ENCODE peak calls at places on chromosomes 12 and 14, in five cellular contexts. One of them, this sample, is unnamed.

GRCh38 chr12:124482901-124483799 is 84.3 kb downstream of the NCOR2 start:
- DNase-seq in stimulated activated CD4-positive, alpha-beta T cell treated with anti-CD3 and anti-CD28 coated beads, TNF-alpha, amount 100 ng/mL, for 1 hour: no peak
- DNase-seq in naive thymus-derived CD4-positive, alpha-beta T cell: no peak
- DNase-seq in fibroblast of the conjunctiva: no peak
- DNase-seq in activated CD4-positive, alpha-beta T cell treated with anti-CD3 and anti-CD28 coated beads, Interleukin-2, amount 10 ng/mL, durations not matched to agents 7 days and 5 days: no peak
- DNase-seq in this sample: no peak

GRCh38 chr14:93073833-93074769 is 41.6 kb downstream of the ITPK1 start:
- DNase-seq in activated CD4-positive, alpha-beta T cell treated with anti-CD3 and anti-CD28 coated beads, Interleukin-2, amount 10 ng/mL, durations not matched to agents 7 days and 5 days: no peak
- DNase-seq in stimulated activated CD4-positive, alpha-beta T cell treated with anti-CD3 and anti-CD28 coated beads, TNF-alpha, amount 100 ng/mL, for 1 hour: no peak
- DNase-seq in naive thymus-derived CD4-positive, alpha-beta T cell: peak; percentile 15
- DNase-seq in fibroblast of the conjunctiva: no peak
- DNase-seq in this sample: no peak

GRCh38 chr14:51653096-51653814 is 1.5 kb downstream of the FRMD6 start:
- DNase-seq in fibroblast of the conjunctiva: peak; percentile 72
- DNase-seq in activated CD4-positive, alpha-beta T cell treated with anti-CD3 and anti-CD28 coated beads, Interleukin-2, amount 10 ng/mL, durations not matched to agents 7 days and 5 days: peak; percentile 14
- DNase-seq in naive thymus-derived CD4-positive, alpha-beta T cell: no peak
- DNase-seq in stimulated activated CD4-positive, alpha-beta T cell treated with anti-CD3 and anti-CD28 coated beads, TNF-alpha, amount 100 ng/mL, for 1 hour: no peak
- DNase-seq in this sample: no peak

GRCh38 chr14:49303952-49304516 is 282.1 kb downstream of the RPS29 start:
- DNase-seq in fibroblast of the conjunctiva: no peak
- DNase-seq in naive thymus-derived CD4-positive, alpha-beta T cell: no peak
- DNase-seq in stimulated activated CD4-positive, alpha-beta T cell treated with anti-CD3 and anti-CD28 coated beads, TNF-alpha, amount 100 ng/mL, for 1 hour: no peak
- DNase-seq in activated CD4-positive, alpha-beta T cell treated with anti-CD3 and anti-CD28 coated beads, Interleukin-2, amount 10 ng/mL, durations not matched to agents 7 days and 5 days: peak; percentile 29
- DNase-seq in this sample: no peak

GRCh38 chr12:3252416-3252815 is 175.2 kb downstream of the TSPAN9 start:
- DNase-seq in stimulated activated CD4-positive, alpha-beta T cell treated with anti-CD3 and anti-CD28 coated beads, TNF-alpha, amount 100 ng/mL, for 1 hour: no peak
- DNase-seq in fibroblast of the conjunctiva: peak; percentile 42
- DNase-seq in naive thymus-derived CD4-positive, alpha-beta T cell: no peak
- DNase-seq in activated CD4-positive, alpha-beta T cell treated with anti-CD3 and anti-CD28 coated beads, Interleukin-2, amount 10 ng/mL, durations not matched to agents 7 days and 5 days: no peak
- DNase-seq in this sample: peak; percentile 65

GRCh38 chr12:52634266-52635056 is 16.1 kb upstream of the KRT73 start:
- DNase-seq in stimulated activated CD4-positive, alpha-beta T cell treated with anti-CD3 and anti-CD28 coated beads, TNF-alpha, amount 100 ng/mL, for 1 hour: no peak
- DNase-seq in activated CD4-positive, alpha-beta T cell treated with anti-CD3 and anti-CD28 coated beads, Interleukin-2, amount 10 ng/mL, durations not matched to agents 7 days and 5 days: peak; percentile 3
- DNase-seq in naive thymus-derived CD4-positive, alpha-beta T cell: no peak
- DNase-seq in fibroblast of the conjunctiva: no peak
- DNase-seq in this sample: no peak

GRCh38 chr12:109020136-109020535 is 732 bp downstream of the SVOP start:
- DNase-seq in stimulated activated CD4-positive, alpha-beta T cell treated with anti-CD3 and anti-CD28 coated beads, TNF-alpha, amount 100 ng/mL, for 1 hour: no peak
- DNase-seq in naive thymus-derived CD4-positive, alpha-beta T cell: no peak
- DNase-seq in activated CD4-positive, alpha-beta T cell treated with anti-CD3 and anti-CD28 coated beads, Interleukin-2, amount 10 ng/mL, durations not matched to agents 7 days and 5 days: no peak
- DNase-seq in fibroblast of the conjunctiva: no peak
- DNase-seq in this sample: no peak

GRCh38 chr12:89475203-89475990 is 49.2 kb downstream of the GALNT4 start:
- DNase-seq in activated CD4-positive, alpha-beta T cell treated with anti-CD3 and anti-CD28 coated beads, Interleukin-2, amount 10 ng/mL, durations not matched to agents 7 days and 5 days: no peak
- DNase-seq in stimulated activated CD4-positive, alpha-beta T cell treated with anti-CD3 and anti-CD28 coated beads, TNF-alpha, amount 100 ng/mL, for 1 hour: no peak
- DNase-seq in fibroblast of the conjunctiva: no peak
- DNase-seq in naive thymus-derived CD4-positive, alpha-beta T cell: no peak
- DNase-seq in this sample: no peak

GRCh38 chr12:28222081-28222700 is 31.9 kb downstream of the CCDC91 start:
- DNase-seq in activated CD4-positive, alpha-beta T cell treated with anti-CD3 and anti-CD28 coated beads, Interleukin-2, amount 10 ng/mL, durations not matched to agents 7 days and 5 days: peak; percentile 55
- DNase-seq in fibroblast of the conjunctiva: no peak
- DNase-seq in stimulated activated CD4-positive, alpha-beta T cell treated with anti-CD3 and anti-CD28 coated beads, TNF-alpha, amount 100 ng/mL, for 1 hour: peak; percentile 37
- DNase-seq in naive thymus-derived CD4-positive, alpha-beta T cell: no peak
- DNase-seq in this sample: no peak

GRCh38 chr14:52546318-52546670 is 6.0 kb downstream of the TXNDC16 start:
- DNase-seq in activated CD4-positive, alpha-beta T cell treated with anti-CD3 and anti-CD28 coated beads, Interleukin-2, amount 10 ng/mL, durations not matched to agents 7 days and 5 days: no peak
- DNase-seq in stimulated activated CD4-positive, alpha-beta T cell treated with anti-CD3 and anti-CD28 coated beads, TNF-alpha, amount 100 ng/mL, for 1 hour: no peak
- DNase-seq in naive thymus-derived CD4-positive, alpha-beta T cell: no peak
- DNase-seq in fibroblast of the conjunctiva: no peak
- DNase-seq in this sample: no peak

GRCh38 chr12:121828826-121829225 is 25.0 kb downstream of the SETD1B start:
- DNase-seq in stimulated activated CD4-positive, alpha-beta T cell treated with anti-CD3 and anti-CD28 coated beads, TNF-alpha, amount 100 ng/mL, for 1 hour: no peak
- DNase-seq in activated CD4-positive, alpha-beta T cell treated with anti-CD3 and anti-CD28 coated beads, Interleukin-2, amount 10 ng/mL, durations not matched to agents 7 days and 5 days: no peak
- DNase-seq in naive thymus-derived CD4-positive, alpha-beta T cell: no peak
- DNase-seq in fibroblast of the conjunctiva: no peak
- DNase-seq in this sample: no peak